ENCODE peak calls at places on chromosomes 11 and 22, in nine cellular contexts. B, O, L, J, P, X, R, S and M are unnamed samples.

GRCh38 chr11:68924073-68924925 is 20.6 kb downstream of the IGHMBP2 start:
- DNase-seq in O (no peak), P (no peak), L (no peak), S (no peak), B (no peak), X (no peak), R (no peak), J (no peak), M (no peak)

GRCh38 chr11:78140392-78141077 is 1.1 kb upstream of the ALG8 start:
- DNase-seq in O (no peak), P (no peak), X (no peak), S (peak), B (peak), L (no peak), J (no peak), R (peak), M (no peak)

GRCh38 chr22:31488988-31489617 is 539 bp downstream of the EIF4ENIF1 start:
- DNase-seq in X (peak), O (peak), L (peak), S (peak), R (peak), B (no peak), P (peak), J (peak), M (peak)

GRCh38 chr22:26981111-26981510 is 323.7 kb downstream of the MIAT start:
- DNase-seq in X (no peak), R (no peak), P (no peak), S (no peak), L (no peak), O (no peak), B (no peak), J (no peak), M (no peak)

GRCh38 chr11:11426226-11426915 is 73.3 kb upstream of the CSNK2A3 start:
- DNase-seq in B (peak), S (no peak), P (no peak), L (no peak), R (no peak), J (no peak), X (no peak), O (no peak), M (no peak)

GRCh38 chr22:27100789-27101188 is 443.4 kb downstream of the MIAT start:
- DNase-seq in X (no peak), S (no peak), J (no peak), B (no peak), R (no peak), P (no peak), L (no peak), O (no peak), M (no peak)

GRCh38 chr11:33259869-33260268 is 2.7 kb downstream of the HIPK3 start:
- DNase-seq in P (no peak), J (no peak), R (no peak), O (no peak), B (no peak), X (no peak), L (no peak), S (no peak), M (no peak)

GRCh38 chr11:47607380-47607779 is 13.2 kb upstream of the C1QTNF4 start:
- DNase-seq in O (no peak), R (no peak), S (no peak), L (no peak), B (peak), P (peak), J (no peak), X (no peak), M (no peak)

GRCh38 chr22:32801436-32802290 is at the start of gene TIMP3:
- DNase-seq in L (no peak), O (no peak), X (peak), J (peak), R (no peak), P (peak), S (peak), B (peak), M (no peak)

GRCh38 chr11:57900315-57900714 is 123.4 kb upstream of the OR9Q1 start:
- DNase-seq in X (no peak), R (no peak), S (no peak), P (no peak), L (no peak), J (no peak), B (no peak), O (no peak), M (no peak)

GRCh38 chr22:33561149-33561807 is 359.0 kb downstream of the LARGE1 start:
- DNase-seq in O (no peak), R (no peak), B (no peak), L (no peak), P (no peak), S (no peak), X (no peak), J (peak), M (no peak)

GRCh38 chr11:13166036-13166435 is 111.6 kb upstream of the BMAL1 start:
- DNase-seq in L (no peak), J (no peak), B (no peak), P (no peak), R (no peak), S (no peak), X (no peak), O (no peak), M (no peak)

GRCh38 chr11:128859563-128860441 is 7.3 kb downstream of the KCNJ1 start:
- DNase-seq in P (peak), O (peak), S (peak), B (peak), X (peak), J (peak), R (peak), L (peak), M (peak)

GRCh38 chr11:57054782-57055181 is 66.1 kb downstream of the OR5AK2 start:
- DNase-seq in J (no peak), B (no peak), L (no peak), X (no peak), P (no peak), R (no peak), O (no peak), S (no peak), M (no peak)

GRCh38 chr11:128472128-128473110 is 114.9 kb downstream of the ETS1 start:
- DNase-seq in L (no peak), X (no peak), R (peak), B (peak), S (no peak), O (no peak), P (no peak), J (no peak), M (peak)

GRCh38 chr11:120340529-120340928 is 4.3 kb downstream of the ARHGEF12 start:
- DNase-seq in B (peak), L (no peak), J (no peak), R (no peak), O (no peak), X (no peak), P (no peak), S (no peak), M (no peak)
- TF ChIP-seq CTCF in B (no peak), L (no peak), J (no peak), R (no peak), O (no peak), X (no peak), P (no peak), S (no peak), M (no peak)

DNA sequence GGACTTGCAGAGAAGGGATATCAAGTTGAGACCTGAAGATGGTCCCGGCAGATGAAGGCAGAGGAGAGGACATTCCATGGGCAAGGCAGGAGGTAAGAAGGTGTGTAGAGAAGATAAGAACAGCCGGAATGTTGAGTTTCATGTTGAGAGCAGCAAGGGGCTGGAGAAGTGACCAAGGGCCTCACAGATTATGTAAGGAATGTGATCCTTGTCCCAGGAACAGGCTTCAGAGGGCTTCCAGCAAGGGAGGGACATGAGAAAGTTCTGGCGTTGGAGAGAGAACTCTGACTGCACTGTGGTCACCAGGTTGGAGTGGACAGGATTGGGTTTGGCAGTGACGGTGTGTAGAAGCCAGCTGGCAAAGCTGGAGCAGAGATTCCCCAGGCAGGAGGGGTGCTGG is 27.6 kb upstream of the PPFIA1 start:
- DNase-seq in J (no peak), S (no peak), X (no peak), P (no peak), B (no peak), O (no peak), R (no peak), L (no peak), M (no peak)
- TF ChIP-seq CTCF in J (no peak), S (no peak), X (no peak), P (no peak), B (no peak), O (no peak), R (no peak), L (no peak), M (no peak)

DNA sequence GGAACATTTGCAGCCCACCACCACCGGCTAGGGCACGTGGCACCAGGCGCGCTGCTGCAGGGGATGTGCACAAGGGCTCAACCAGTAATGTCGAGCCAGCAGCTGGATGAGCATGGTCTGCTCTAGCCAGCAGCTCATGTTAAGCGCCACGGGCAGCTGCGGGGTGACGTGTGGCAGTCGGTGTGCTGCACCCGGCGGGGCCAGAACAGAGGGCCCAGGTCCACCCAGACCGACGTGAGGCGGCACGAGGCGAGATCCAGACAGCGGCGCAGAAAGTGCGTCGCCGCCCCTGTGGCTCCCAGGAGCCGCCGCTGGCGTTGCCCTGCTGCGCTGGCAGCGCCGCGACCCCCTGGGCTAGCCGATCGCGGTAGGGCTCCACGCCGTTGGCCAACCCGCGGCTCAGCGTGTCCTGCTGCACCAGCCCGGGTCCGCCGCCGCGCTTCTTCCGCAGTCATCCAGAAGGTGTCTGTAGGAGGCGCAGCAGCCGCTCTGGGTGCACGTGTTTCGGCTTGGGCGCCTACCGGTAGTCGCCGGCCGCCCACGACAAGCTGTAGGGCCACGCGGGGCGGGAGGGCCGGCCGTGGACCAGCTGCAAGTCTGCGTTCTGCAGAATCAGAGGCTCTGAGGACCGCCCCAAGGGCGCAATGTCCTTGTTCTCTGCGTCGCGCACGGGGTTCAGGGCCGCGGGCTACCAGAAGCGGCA is 4.6 kb upstream of the GALR3 start:
- DNase-seq in L (peak), B (peak), S (peak), R (peak), X (peak), O (peak), J (peak), P (peak), M (peak)
- TF ChIP-seq CTCF in L (peak), B (no peak), S (peak), R (peak), X (peak), O (peak), J (no peak), P (peak), M (peak)

GRCh38 chr22:46738961-46739870 is 1.2 kb upstream of the CERK start:
- DNase-seq in S (peak), O (peak), J (peak), B (peak), R (peak), L (peak), P (no peak), X (no peak), M (no peak)
- TF ChIP-seq CTCF in S (no peak), O (peak), J (no peak), B (peak), R (peak), L (no peak), P (no peak), X (no peak), M (no peak)

GRCh38 chr11:111909378-111909777 is 2.2 kb downstream of the CRYAB start:
- DNase-seq in L (no peak), B (no peak), J (no peak), S (no peak), R (no peak), O (no peak), P (no peak), X (no peak), M (no peak)

GRCh38 chr11:111906680-111907079 is 4.9 kb downstream of the CRYAB start:
- DNase-seq in R (no peak), L (no peak), J (no peak), P (no peak), S (no peak), X (no peak), B (no peak), O (no peak), M (no peak)

GRCh38 chr11:111910637-111911562 is 670 bp downstream of the CRYAB start:
- DNase-seq in J (no peak), L (no peak), R (no peak), S (peak), X (no peak), P (no peak), B (no peak), O (no peak), M (no peak)

GRCh38 chr11:111908639-111909305 is 2.8 kb downstream of the CRYAB start:
- DNase-seq in L (no peak), B (no peak), S (peak), O (no peak), R (no peak), X (no peak), P (no peak), J (no peak), M (no peak)

GRCh38 chr11:111905391-111905790 is 6.2 kb downstream of the CRYAB start:
- DNase-seq in X (no peak), P (no peak), R (no peak), J (no peak), O (no peak), S (no peak), B (no peak), L (no peak), M (no peak)
- TF ChIP-seq CTCF in X (no peak), P (no peak), R (no peak), J (no peak), O (no peak), S (no peak), B (no peak), L (no peak), M (no peak)